ENCODE peak calls at places on chromosome 4, in ten cellular contexts. W is pancreas, C is stomach, Z is thoracic aorta, E is heart left ventricle, Y is foreskin fibroblast, B is suprapubic skin, K is PC-3, S is thyroid gland, U is cardiac muscle cell. N is an unnamed sample.

GRCh38 chr4:4269326-4269725 is 20.6 kb downstream of the LYAR start:
- DNase-seq in W (no peak), C (no peak), Z (no peak), E (no peak), Y (no peak), B (no peak), K (no peak), S (no peak), U (no peak), N (no peak)

GRCh38 chr4:113899260-113900177 is 79.9 kb downstream of the ARSJ start:
- DNase-seq in W (no peak), C (no peak), Z (no peak), E (no peak), Y (no peak), B (no peak), K (no peak), S (no peak), U (no peak), N (no peak)

GRCh38 chr4:152038238-152038637 is 277.4 kb upstream of the GATB start:
- DNase-seq in W (no peak), C (no peak), Z (no peak), E (no peak), Y (peak; percentile 10), B (no peak), K (peak; percentile 74), S (no peak), U (no peak), N (no peak)

GRCh38 chr4:4735136-4735754 is 124.2 kb upstream of the MSX1 start:
- DNase-seq in W (no peak), C (no peak), Z (no peak), E (no peak), Y (no peak), B (no peak), K (no peak), S (no peak), U (no peak), N (no peak)

GRCh38 chr4:82692101-82692780 is 106.4 kb downstream of the SCD5 start:
- DNase-seq in W (no peak), C (no peak), Z (no peak), E (no peak), Y (no peak), B (no peak), K (no peak), S (peak; percentile 87), U (no peak), N (no peak)

GRCh38 chr4:111334356-111334755 is 711.5 kb upstream of the PITX2 start:
- DNase-seq in W (no peak), C (no peak), Z (no peak), E (no peak), Y (peak; percentile 12), B (no peak), K (no peak), S (no peak), U (no peak), N (no peak)

GRCh38 chr4:136927172-136927571 is 605.1 kb downstream of the PCDH18 start:
- DNase-seq in W (no peak), C (no peak), Z (no peak), E (no peak), Y (no peak), B (no peak), K (peak; percentile 62), S (no peak), U (no peak), N (peak; percentile 70)

GRCh38 chr4:41213563-41214157 is 682 bp downstream of the APBB2 start:
- DNase-seq in W (peak; percentile 46), C (no peak), Z (no peak), E (peak; percentile 38), Y (no peak), B (peak; percentile 73), K (no peak), S (peak; percentile 42), U (no peak), N (no peak)

GRCh38 chr4:189385098-189385497 is 555.6 kb upstream of the FRG1 start:
- DNase-seq in W (no peak), C (no peak), Z (no peak), E (no peak), Y (no peak), B (no peak), K (no peak), S (no peak), U (no peak), N (no peak)

GRCh38 chr4:186878203-186878800 is 154.6 kb upstream of the FAT1 start:
- DNase-seq in W (no peak), C (no peak), Z (no peak), E (no peak), Y (no peak), B (no peak), K (no peak), S (no peak), U (no peak), N (no peak)

DNA sequence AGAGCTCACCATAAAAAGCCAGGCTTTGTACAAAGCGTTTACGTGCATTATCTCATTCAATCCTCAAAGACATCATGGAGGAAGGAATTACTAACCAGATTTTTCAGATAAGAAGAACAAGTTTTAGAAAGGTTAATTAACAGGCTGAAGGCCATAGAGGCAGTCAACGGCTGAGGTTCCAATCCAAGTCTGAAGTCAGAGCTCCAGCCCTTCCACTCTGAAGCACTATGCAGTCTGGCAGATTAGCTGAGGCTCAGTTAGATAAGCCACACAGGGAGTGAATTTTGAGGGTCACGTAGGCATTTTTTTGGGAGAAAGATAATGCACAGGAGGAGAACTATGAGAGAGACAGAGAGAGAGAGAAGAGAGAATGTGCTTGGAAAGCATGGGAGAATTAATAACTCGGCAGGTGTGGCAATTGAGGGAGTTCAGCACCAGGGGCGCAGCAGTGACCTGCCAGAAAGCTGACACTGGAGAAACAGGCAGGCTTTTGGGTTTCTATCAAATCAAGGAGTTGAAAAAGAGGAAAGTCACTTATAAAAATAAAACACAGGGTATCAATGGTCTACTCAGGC is 116.5 kb upstream of the NAP1L5 start:
- DNase-seq in W (no peak), C (peak; percentile 39), Z (no peak), E (no peak), Y (no peak), B (no peak), K (no peak), S (no peak), U (peak; percentile 26), N (no peak)
- TF ChIP-seq CTCF in W (peak; percentile 47), C (no peak), Z (no peak), E (no peak), Y (no peak), B (no peak), K (no peak), S (no peak), U (no peak), N (no peak)

GRCh38 chr4:122705035-122705434 is 27.5 kb upstream of the BBS12 start:
- DNase-seq in W (no peak), C (no peak), Z (no peak), E (no peak), Y (no peak), B (no peak), K (no peak), S (no peak), U (no peak), N (no peak)
- H3K4me3 ChIP-seq in W (no peak overlapping the region), C (no peak overlapping the region), Z (no peak overlapping the region), E (no peak overlapping the region), Y (no peak overlapping the region), B (no peak overlapping the region), K (no peak overlapping the region), S (no peak overlapping the region), U (no peak overlapping the region), N (no peak overlapping the region)

GRCh38 chr4:145097331-145097820 is 620 bp downstream of the ANAPC10 start:
- DNase-seq in W (no peak), C (no peak), Z (no peak), E (no peak), Y (no peak), B (no peak), K (peak; percentile 8), S (no peak), U (no peak), N (no peak)

GRCh38 chr4:145098675-145099037 is 545 bp downstream of the ABCE1 start:
- DNase-seq in W (no peak), C (no peak), Z (no peak), E (peak; percentile 34), Y (peak; percentile 48), B (no peak), K (peak; percentile 62), S (peak; percentile 23), U (peak; percentile 41), N (peak; percentile 16)

GRCh38 chr4:145101091-145101490 is 3.0 kb downstream of the ABCE1 start:
- DNase-seq in W (no peak), C (no peak), Z (no peak), E (no peak), Y (no peak), B (no peak), K (no peak), S (no peak), U (no peak), N (no peak)

GRCh38 chr4:145099653-145100052 is 1.5 kb downstream of the ABCE1 start:
- DNase-seq in W (no peak), C (no peak), Z (no peak), E (no peak), Y (no peak), B (no peak), K (peak; percentile 35), S (no peak), U (no peak), N (no peak)

DNA sequence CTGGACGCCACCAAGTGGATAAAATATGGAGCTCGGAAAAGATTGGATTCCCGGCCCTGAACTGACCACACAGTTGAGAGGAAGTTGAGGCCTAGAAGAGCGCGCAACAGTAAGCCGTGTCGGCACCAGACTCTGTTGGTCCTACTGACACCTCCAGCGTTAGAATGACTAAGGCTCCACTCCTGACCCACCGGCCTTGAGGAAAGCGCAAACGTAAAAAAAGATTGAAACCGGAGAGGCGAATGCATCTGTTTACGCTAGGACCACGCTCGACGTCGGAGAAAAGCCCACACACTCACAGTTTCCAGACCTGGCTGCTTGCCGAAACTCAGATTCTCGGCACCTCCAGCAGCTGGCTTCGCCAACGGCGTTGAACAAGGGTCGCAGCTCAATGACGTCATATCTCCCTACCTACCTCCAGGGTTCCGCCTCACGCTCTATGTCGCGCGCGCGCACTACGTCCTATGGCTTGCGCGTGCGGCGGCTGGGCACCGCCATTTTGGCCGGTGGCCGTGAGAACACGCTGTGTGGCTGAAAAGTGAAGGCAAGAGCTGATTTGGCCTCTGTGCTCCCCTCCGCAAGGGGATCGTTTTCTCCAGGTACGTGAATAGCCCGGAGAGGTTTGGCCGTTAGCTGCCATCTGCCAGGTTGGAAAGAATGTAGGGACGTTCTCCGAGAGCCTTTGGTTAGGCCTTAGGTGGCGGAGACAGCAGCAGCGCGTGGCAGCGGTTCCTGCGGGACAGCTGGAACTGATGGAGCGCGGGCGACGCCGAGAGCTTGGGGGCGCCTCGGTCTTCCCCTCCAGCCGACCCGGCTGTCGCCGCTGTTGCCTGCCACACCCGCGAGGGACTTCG is at the start of the genes ABCE1 and ANAPC10:
- DNase-seq in W (peak; percentile 94), C (peak; percentile 97), Z (peak; percentile 94), E (peak; percentile 97), Y (peak; percentile 98), B (peak; percentile 97), K (peak; percentile 99), S (peak; percentile 96), U (peak; percentile 100), N (peak; percentile 98)
- TF ChIP-seq CTCF in W (no peak), C (no peak), Z (no peak), E (no peak), Y (peak; percentile 30), B (no peak), K (peak; percentile 55), S (peak; percentile 11), U (peak; percentile 38), N (peak; percentile 54)

DNA sequence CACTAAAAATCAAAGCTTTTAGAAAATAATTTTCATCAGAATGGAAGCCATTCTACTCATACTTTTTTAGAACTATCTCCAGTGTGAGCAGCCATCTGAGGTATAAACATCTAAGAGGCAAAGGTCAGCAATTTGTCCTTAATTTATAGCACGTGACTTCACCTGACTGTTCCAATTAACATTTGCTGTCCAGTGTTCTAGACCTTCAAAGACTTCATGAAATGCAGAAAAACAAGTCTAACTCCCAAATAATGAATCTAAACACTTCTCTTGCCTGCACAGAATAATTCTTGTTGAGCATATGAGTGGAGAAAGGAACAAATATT is 12.0 kb downstream of the RFC1 start:
- DNase-seq in W (no peak), C (no peak), Z (no peak), E (no peak), Y (no peak), B (no peak), K (no peak), S (no peak), U (no peak), N (no peak)
- H3K4me3 ChIP-seq in W (no peak overlapping the region), C (peak overlapping the region; percentile 31), Z (peak overlapping the region; percentile 52), E (peak overlapping the region; percentile 43), Y (peak overlapping the region; percentile 35), B (peak overlapping the region; percentile 39), K (no peak overlapping the region), S (no peak overlapping the region), U (no peak overlapping the region), N (no peak overlapping the region)

N was measured in astrocyte of the cerebellum.